ENCODE peak calls at places on chromosomes 1 and 21, in seven cellular contexts. E is fibroblast of the aortic adventitia, W is RPMI7951, B is NCI-H345, C is M059J, N is fibroblast of lung, Y is T-helper 2 cell. G is an unnamed sample.

GRCh38 chr1:52167014-52167753 is 25.3 kb downstream of the ZFYVE9 start:
- DNase-seq in B (no peak), N (no peak), Y (no peak), C (no peak), E (no peak), W (no peak), G (no peak)

GRCh38 chr1:67175713-67176112 is 9.5 kb downstream of the IL23R start:
- DNase-seq in C (no peak), Y (no peak), E (no peak), W (no peak), B (no peak), N (no peak), G (no peak)

GRCh38 chr1:177873238-177873637 is 96.6 kb downstream of the SEC16B start:
- DNase-seq in W (peak; percentile 85), E (peak; percentile 87), B (no peak), C (peak; percentile 53), N (peak; percentile 95), Y (no peak), G (no peak)

GRCh38 chr1:57835620-57836019 is 411.8 kb upstream of the DAB1 start:
- DNase-seq in W (no peak), E (no peak), C (no peak), B (no peak), N (peak; percentile 41), Y (no peak), G (no peak)

GRCh38 chr1:67572594-67573221 is 112.3 kb upstream of the GADD45A start:
- DNase-seq in E (peak; percentile 46), Y (no peak), C (no peak), W (no peak), B (peak; percentile 11), N (peak; percentile 42), G (no peak)

GRCh38 chr21:36237441-36237840 is 80.8 kb downstream of the DOP1B start:
- DNase-seq in E (no peak), C (no peak), W (no peak), B (peak; percentile 1), Y (no peak), N (no peak), G (no peak)

GRCh38 chr1:38489844-38490270 is 369.7 kb downstream of the RRAGC start:
- DNase-seq in E (no peak), N (no peak), C (peak; percentile 11), W (peak; percentile 16), Y (peak; percentile 37), B (no peak), G (peak; percentile 43)

GRCh38 chr1:170556910-170557309 is 24.9 kb downstream of the GORAB start:
- DNase-seq in E (peak; percentile 49), W (peak; percentile 62), B (no peak), N (no peak), Y (no peak), C (peak; percentile 29), G (no peak)

GRCh38 chr1:231630558-231631205 is 4.1 kb downstream of the DISC1 start:
- DNase-seq in C (peak; percentile 74), E (no peak), N (peak; percentile 65), W (peak; percentile 70), B (no peak), Y (no peak), G (no peak)

GRCh38 chr1:204475651-204476432 is 18.8 kb downstream of the PIK3C2B start:
- DNase-seq in N (no peak), Y (no peak), B (no peak), C (no peak), W (no peak), E (no peak), G (no peak)

GRCh38 chr21:46660505-46660904 is 25.0 kb downstream of the PRMT2 start:
- DNase-seq in Y (peak; percentile 35), E (no peak), B (no peak), W (no peak), C (no peak), N (no peak), G (no peak)

GRCh38 chr21:45363921-45364463 is 41.0 kb upstream of the COL18A1 start:
- DNase-seq in C (peak; percentile 100), B (no peak), E (peak; percentile 99), W (peak; percentile 99), Y (peak; percentile 37), N (peak; percentile 100), G (peak; percentile 31)

GRCh38 chr1:53410100-53410541 is 49.1 kb upstream of the DMRTB1 start:
- DNase-seq in N (peak; percentile 56), C (peak; percentile 58), E (no peak), Y (no peak), B (no peak), W (peak; percentile 80), G (no peak)

GRCh38 chr1:3717715-3718601 is 34.3 kb upstream of the CCDC27 start:
- DNase-seq in Y (no peak), N (no peak), B (no peak), C (no peak), E (no peak), W (no peak), G (peak; percentile 17)

GRCh38 chr1:9181990-9182783 is 52.4 kb upstream of the H6PD start:
- DNase-seq in C (peak; percentile 22), E (peak; percentile 46), Y (peak; percentile 59), B (peak; percentile 44), W (no peak), N (no peak), G (no peak)

GRCh38 chr21:19523066-19523465 is 1119.5 kb upstream of the TMPRSS15 start:
- DNase-seq in N (no peak), Y (no peak), W (no peak), E (no peak), C (no peak), B (no peak), G (no peak)

GRCh38 chr1:218967836-218968235 is 205.8 kb upstream of the LYPLAL1 start:
- DNase-seq in W (peak; percentile 58), Y (no peak), C (peak; percentile 87), N (peak; percentile 69), B (no peak), E (peak; percentile 12), G (no peak)

GRCh38 chr1:86068126-86068805 is 88.3 kb downstream of the COL24A1 start:
- DNase-seq in N (peak; percentile 60), Y (no peak), W (peak; percentile 5), B (no peak), E (peak; percentile 59), C (peak; percentile 27), G (no peak)

GRCh38 chr1:232292818-232293217 is 337.1 kb downstream of the SIPA1L2 start:
- DNase-seq in B (no peak), N (no peak), E (no peak), Y (no peak), C (peak; percentile 30), W (no peak), G (no peak)